ENCODE peak calls at places on chromosome 7, in five cellular contexts. L is mesenchymal stem cell; G is CD4-positive, CD25-positive, alpha-beta regulatory T cell; U is Panc1; F is cardiac muscle cell. Y is an unnamed sample.
A peak's percentile ranks its signal among the peaks of the same experiment; 100 is the strongest.

GRCh38 chr7:15972767-15973362 is 286.4 kb upstream of the MEOX2 start:
- DNase-seq in F (no peak), L (peak; percentile 54), G (no peak), U (no peak), Y (no peak)

GRCh38 chr7:139560678-139561077 is 37.2 kb downstream of the CLEC2L start:
- DNase-seq in U (no peak), F (no peak), L (no peak), G (no peak), Y (no peak)

GRCh38 chr7:141785711-141786552 is 4.1 kb upstream of the TAS2R5 start:
- DNase-seq in U (peak; percentile 51), G (peak; percentile 68), F (peak; percentile 62), L (peak; percentile 64), Y (peak; percentile 16)

GRCh38 chr7:18895456-18895855 is 222.0 kb downstream of the TWIST1 start:
- DNase-seq in L (peak; percentile 50), F (no peak), G (no peak), U (peak; percentile 72), Y (peak; percentile 27)

GRCh38 chr7:2248984-2249694 is 7.1 kb downstream of the NUDT1 start:
- DNase-seq in U (no peak), G (no peak), F (no peak), L (peak; percentile 97), Y (peak; percentile 89)

GRCh38 chr7:116399808-116400207 is 99.7 kb upstream of the CAV2 start:
- DNase-seq in U (no peak), L (peak; percentile 58), F (no peak), G (no peak), Y (no peak)

GRCh38 chr7:75995052-75995471 is 667 bp upstream of the TMEM120A start:
- DNase-seq in U (no peak), L (no peak), G (no peak), F (no peak), Y (no peak)

GRCh38 chr7:145605963-145606362 is 510.6 kb upstream of the CNTNAP2 start:
- DNase-seq in G (no peak), U (no peak), F (no peak), L (no peak), Y (no peak)

GRCh38 chr7:104900525-104900924 is 113.5 kb upstream of the KMT2E start:
- DNase-seq in L (no peak), U (no peak), F (no peak), G (no peak), Y (no peak)

GRCh38 chr7:38855867-38856266 is 53.1 kb downstream of the VPS41 start:
- DNase-seq in U (no peak), G (peak; percentile 4), F (no peak), L (peak; percentile 9), Y (no peak)

DNA sequence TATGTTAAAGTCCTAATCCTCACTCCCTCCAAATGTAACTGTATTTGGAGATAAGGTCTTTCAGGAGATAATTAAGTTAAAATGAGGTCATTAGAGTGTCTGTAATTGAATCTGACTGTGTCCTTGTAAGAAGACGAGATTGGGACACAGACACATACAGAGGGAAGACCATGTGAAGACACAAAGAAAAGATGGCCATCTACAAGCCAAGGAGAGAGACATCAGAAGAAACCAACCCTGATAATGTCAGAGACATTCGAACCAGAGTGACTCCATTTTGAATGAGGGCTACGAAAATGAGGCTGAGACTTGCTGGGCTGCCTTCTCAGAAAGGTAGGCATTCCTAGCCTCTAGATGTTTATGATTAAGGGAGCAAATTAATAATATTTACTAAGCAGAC is 542 bp upstream of the SAMD9L start:
- DNase-seq in L (no peak), U (no peak), F (no peak), G (no peak), Y (no peak)
- H3K4me3 ChIP-seq in L (peak overlapping the region; percentile 90), U (no peak overlapping the region), F (no peak overlapping the region), G (peak overlapping the region; percentile 99), Y (no peak overlapping the region)

DNA sequence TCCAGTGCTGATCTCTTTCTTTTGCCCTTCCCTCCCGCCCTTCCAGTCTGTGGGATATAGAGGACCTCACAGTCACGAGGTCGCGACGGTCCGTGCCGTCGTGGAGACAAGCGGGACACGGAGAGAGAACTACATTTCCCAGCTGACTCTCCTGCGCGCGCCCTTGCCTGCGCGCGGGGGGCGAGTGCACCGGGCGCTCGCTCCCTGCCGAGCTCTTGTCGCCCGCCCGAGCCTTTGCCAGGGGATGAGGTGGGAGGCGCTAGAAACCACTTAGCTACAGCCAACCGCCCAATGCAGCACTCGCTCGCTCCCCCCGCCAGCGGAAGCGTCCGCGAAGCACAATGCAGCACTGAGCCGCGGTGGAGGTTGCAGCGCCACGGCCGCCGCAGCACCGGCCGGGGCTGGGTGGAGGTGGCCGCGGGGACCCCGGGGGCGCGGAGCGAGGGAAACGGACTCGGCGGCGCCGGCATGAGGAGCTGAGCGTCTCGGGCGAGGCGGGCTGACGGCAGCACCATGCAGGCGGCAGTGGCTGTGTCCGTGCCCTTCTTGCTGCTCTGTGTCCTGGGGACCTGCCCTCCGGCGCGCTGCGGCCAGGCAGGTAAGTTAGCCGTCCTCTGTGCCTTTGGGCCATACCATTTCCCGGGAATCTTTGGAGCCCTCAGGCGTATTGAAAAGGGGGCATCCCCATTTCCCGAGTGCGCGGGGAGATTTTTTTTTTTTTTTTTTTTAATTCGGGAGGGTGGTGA is at the start of gene ADAM22:
- DNase-seq in L (peak; percentile 85), G (peak; percentile 91), F (peak; percentile 96), U (peak; percentile 30), Y (peak; percentile 6)
- H3K27ac ChIP-seq in L (no peak within 1 kb of the TSS), G (peak within 1 kb of the TSS; percentile 19), F (no peak within 1 kb of the TSS), U (peak within 1 kb of the TSS; percentile 29), Y (no peak within 1 kb of the TSS)

GRCh38 chr7:64882341-64883112 is 20.5 kb upstream of the ZNF273 start:
- DNase-seq in U (no peak), F (no peak), G (no peak), L (no peak), Y (no peak)
- H3K4me3 ChIP-seq in U (no peak overlapping the region), F (no peak overlapping the region), G (no peak overlapping the region), L (peak overlapping the region; percentile 81), Y (peak overlapping the region; percentile 25)

DNA sequence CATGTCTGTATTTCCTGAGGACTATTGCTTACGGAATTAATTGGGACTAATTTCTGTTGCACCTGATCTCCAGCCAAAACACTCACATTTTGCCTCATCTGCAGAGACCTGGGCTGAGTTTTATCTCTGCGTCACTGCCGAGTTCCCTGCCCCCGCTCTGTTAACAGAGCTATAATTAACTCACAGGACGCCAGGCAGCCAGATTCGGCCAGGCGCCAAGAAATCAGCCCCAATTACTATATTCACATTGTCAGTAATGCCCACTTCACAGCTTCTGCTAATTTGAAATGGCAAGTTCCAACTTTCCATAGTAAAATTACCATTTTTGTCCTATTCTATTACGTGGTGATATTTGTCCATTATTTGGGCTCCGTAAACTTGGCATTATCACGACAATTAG is 130.5 kb downstream of the CUX1 start:
- DNase-seq in F (peak; percentile 80), G (no peak), L (peak; percentile 59), U (no peak), Y (no peak)
- H3K27ac ChIP-seq in F (peak overlapping the region; percentile 94), G (no peak overlapping the region), L (no peak overlapping the region), U (no peak overlapping the region), Y (no peak overlapping the region)

GRCh38 chr7:92914645-92915044 is 78.3 kb upstream of the CDK6 start:
- DNase-seq in F (no peak), U (no peak), L (no peak), G (no peak), Y (no peak)
- H3K4me3 ChIP-seq in F (no peak overlapping the region), U (no peak overlapping the region), L (no peak overlapping the region), G (no peak overlapping the region), Y (no peak overlapping the region)

GRCh38 chr7:41705109-41705871 is 2.4 kb upstream of the INHBA start:
- DNase-seq in L (peak; percentile 94), F (peak; percentile 95), U (no peak), G (peak; percentile 58), Y (peak; percentile 88)
- H3K27ac ChIP-seq in L (peak overlapping the region; percentile 95), F (peak overlapping the region; percentile 65), U (peak overlapping the region; percentile 68), G (no peak overlapping the region), Y (peak overlapping the region; percentile 91)

GRCh38 chr7:130938661-130939060 is 204.7 kb upstream of the KLF14 start:
- DNase-seq in L (no peak), U (no peak), F (no peak), G (peak; percentile 89), Y (no peak)
- H3K4me3 ChIP-seq in L (peak overlapping the region; percentile 75), U (peak overlapping the region; percentile 83), F (no peak overlapping the region), G (peak overlapping the region; percentile 95), Y (peak overlapping the region; percentile 80)

DNA sequence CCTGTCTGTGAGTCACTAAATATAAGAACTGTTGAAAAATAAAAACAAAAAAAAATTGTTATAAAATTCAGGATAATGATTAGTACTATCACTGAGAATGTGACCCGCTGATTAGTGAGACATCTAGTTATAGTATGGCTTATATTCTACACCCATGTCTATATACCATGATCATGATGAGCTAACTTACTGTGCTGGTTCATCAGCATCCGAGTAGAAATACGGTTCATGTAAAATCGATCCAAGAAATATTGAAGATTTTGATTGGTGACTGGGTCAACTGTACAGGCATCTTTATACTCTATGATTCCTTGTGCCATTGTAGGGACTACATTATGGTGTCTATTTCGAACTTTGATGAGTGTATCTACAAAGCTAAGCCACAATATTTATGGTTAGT is 3.7 kb downstream of the PDK4 start:
- DNase-seq in L (no peak), F (no peak), U (no peak), G (no peak), Y (no peak)
- H3K27ac ChIP-seq in L (no peak overlapping the region), F (no peak overlapping the region), U (no peak overlapping the region), G (no peak overlapping the region), Y (no peak overlapping the region)

Y was measured in AG04450.